ENCODE peak calls at places on chromosomes 6 and 20, in six cellular contexts. S is endothelial cell of umbilical vein, J is transverse colon, Q is heart left ventricle, R is adrenal gland, K is IMR-90. G is an unnamed sample.

GRCh38 chr20:61766921-61767610 is 298.6 kb downstream of the TAF4 start:
- DNase-seq in R (no peak), S (no peak), K (no peak), Q (no peak), J (no peak), G (peak; percentile 37)

GRCh38 chr20:32282461-32282860 is 5.0 kb downstream of the KIF3B start:
- DNase-seq in K (no peak), S (no peak), Q (peak; percentile 68), J (no peak), R (peak; percentile 26), G (no peak)

GRCh38 chr6:43292763-43293318 is 5.2 kb upstream of the SLC22A7 start:
- DNase-seq in K (no peak), J (no peak), Q (no peak), S (no peak), R (no peak), G (no peak)

GRCh38 chr6:147080215-147080614 is 124.0 kb upstream of the STXBP5 start:
- DNase-seq in R (no peak), K (no peak), S (no peak), J (no peak), Q (no peak), G (no peak)

GRCh38 chr6:20353134-20353533 is 48.5 kb upstream of the E2F3 start:
- DNase-seq in R (no peak), K (no peak), S (no peak), Q (no peak), J (no peak), G (no peak)

GRCh38 chr6:144194293-144194828 is 44.0 kb downstream of the STX11 start:
- DNase-seq in K (no peak), R (no peak), S (no peak), J (no peak), Q (no peak), G (no peak)

GRCh38 chr6:16391451-16391912 is 153.1 kb downstream of the GMPR start:
- DNase-seq in R (no peak), K (peak; percentile 68), S (peak; percentile 35), Q (no peak), J (no peak), G (no peak)

GRCh38 chr6:20013485-20013884 is 176.3 kb downstream of the ID4 start:
- DNase-seq in R (no peak), S (no peak), K (no peak), Q (no peak), J (no peak), G (no peak)

GRCh38 chr6:53771780-53772624 is 22.8 kb upstream of the LRRC1 start:
- DNase-seq in K (peak; percentile 83), S (no peak), Q (no peak), J (no peak), R (no peak), G (no peak)

GRCh38 chr6:108589244-108589730 is 28.6 kb downstream of the FOXO3 start:
- DNase-seq in S (peak; percentile 85), R (peak; percentile 49), J (peak; percentile 83), K (peak; percentile 63), Q (peak; percentile 76), G (peak; percentile 66)

GRCh38 chr6:42120895-42121865 is 21.2 kb downstream of the C6orf132 start:
- DNase-seq in J (peak; percentile 34), S (no peak), K (no peak), Q (no peak), R (no peak), G (no peak)

GRCh38 chr6:142927274-142927586 is 17.7 kb downstream of the HIVEP2 start:
- DNase-seq in S (peak; percentile 69), Q (no peak), J (no peak), R (no peak), K (no peak), G (no peak)

GRCh38 chr20:61290721-61291120 is 38.7 kb downstream of the CDH4 start:
- DNase-seq in K (no peak), Q (no peak), R (no peak), J (no peak), S (no peak), G (no peak)

GRCh38 chr6:106182455-106182854 is 96.3 kb downstream of the PRDM1 start:
- DNase-seq in K (no peak), R (no peak), J (no peak), S (no peak), Q (no peak), G (no peak)

GRCh38 chr6:128731249-128732165 is 151.4 kb upstream of the LAMA2 start:
- DNase-seq in S (peak; percentile 69), K (peak; percentile 66), R (peak; percentile 4), J (no peak), Q (no peak), G (no peak)

GRCh38 chr6:73515204-73516101 is 5.4 kb downstream of the EEF1A1 start:
- DNase-seq in K (peak; percentile 88), Q (peak; percentile 48), J (peak; percentile 56), R (peak; percentile 76), S (peak; percentile 84), G (peak; percentile 82)

GRCh38 chr20:63846128-63846771 is 15.0 kb upstream of the ABHD16B start:
- DNase-seq in Q (peak; percentile 91), S (no peak), J (no peak), K (no peak), R (peak; percentile 81), G (no peak)

GRCh38 chr6:170268216-170269129 is 22.4 kb downstream of the DLL1 start:
- DNase-seq in Q (peak; percentile 9), R (no peak), J (no peak), S (no peak), K (no peak), G (no peak)

GRCh38 chr6:31403283-31403989 is at the start of gene MICA:
- DNase-seq in R (peak; percentile 95), Q (peak; percentile 93), K (peak; percentile 79), S (peak; percentile 90), J (peak; percentile 94), G (peak; percentile 95)

GRCh38 chr20:63641146-63641791 is 12.0 kb downstream of the STMN3 start:
- DNase-seq in K (no peak), Q (no peak), J (peak; percentile 41), R (peak; percentile 76), S (peak; percentile 33), G (peak; percentile 78)

GRCh38 chr20:5918856-5919633 is 31.3 kb downstream of the TRMT6 start:
- DNase-seq in K (peak; percentile 44), Q (no peak), R (no peak), J (no peak), S (peak; percentile 67), G (no peak)

GRCh38 chr6:158910484-158911075 is 89.4 kb downstream of the RSPH3 start:
- DNase-seq in S (no peak), J (no peak), Q (no peak), R (no peak), K (no peak), G (peak; percentile 45)

GRCh38 chr20:59017493-59018231 is 1.6 kb upstream of the TUBB1 start:
- DNase-seq in S (no peak), R (no peak), K (no peak), J (no peak), Q (no peak), G (peak; percentile 31)

GRCh38 chr6:156030053-156030452 is 574.4 kb upstream of the NOX3 start:
- DNase-seq in K (no peak), Q (no peak), J (no peak), S (no peak), R (no peak), G (no peak)

GRCh38 chr6:156029296-156029985 is 573.8 kb upstream of the NOX3 start:
- DNase-seq in J (no peak), Q (no peak), R (no peak), K (no peak), S (no peak), G (no peak)

GRCh38 chr6:156033598-156033997 is 578.0 kb upstream of the NOX3 start:
- DNase-seq in J (no peak), R (no peak), K (no peak), S (no peak), Q (no peak), G (no peak)

GRCh38 chr6:156028310-156029131 is 572.9 kb upstream of the NOX3 start:
- DNase-seq in K (no peak), J (no peak), R (no peak), S (peak; percentile 31), Q (no peak), G (no peak)

DNA sequence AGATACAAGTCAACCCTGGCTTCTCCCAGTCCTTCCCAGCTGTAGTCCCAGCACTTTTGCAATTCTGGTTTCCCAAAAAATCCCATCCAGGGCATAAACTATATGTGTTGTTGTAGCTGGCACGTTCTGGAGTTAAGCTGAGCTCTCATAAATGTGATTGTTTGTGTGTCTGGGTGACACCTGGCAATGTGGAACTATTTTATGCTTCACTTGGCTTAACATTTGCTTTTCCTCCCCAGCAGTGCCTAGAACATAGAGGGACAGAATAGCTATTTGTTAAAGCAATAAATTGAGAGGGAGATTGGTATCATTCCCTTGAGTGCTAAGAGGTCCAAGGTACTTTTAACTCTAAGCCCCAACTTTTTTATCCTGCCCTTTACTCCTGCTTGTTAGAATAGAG is 575.9 kb upstream of the NOX3 start:
- DNase-seq in Q (no peak), R (no peak), K (no peak), S (no peak), J (no peak), G (no peak)
- H3K27ac ChIP-seq in Q (no peak overlapping the region), R (no peak overlapping the region), K (no peak overlapping the region), S (no peak overlapping the region), J (no peak overlapping the region), G (no peak overlapping the region)

DNA sequence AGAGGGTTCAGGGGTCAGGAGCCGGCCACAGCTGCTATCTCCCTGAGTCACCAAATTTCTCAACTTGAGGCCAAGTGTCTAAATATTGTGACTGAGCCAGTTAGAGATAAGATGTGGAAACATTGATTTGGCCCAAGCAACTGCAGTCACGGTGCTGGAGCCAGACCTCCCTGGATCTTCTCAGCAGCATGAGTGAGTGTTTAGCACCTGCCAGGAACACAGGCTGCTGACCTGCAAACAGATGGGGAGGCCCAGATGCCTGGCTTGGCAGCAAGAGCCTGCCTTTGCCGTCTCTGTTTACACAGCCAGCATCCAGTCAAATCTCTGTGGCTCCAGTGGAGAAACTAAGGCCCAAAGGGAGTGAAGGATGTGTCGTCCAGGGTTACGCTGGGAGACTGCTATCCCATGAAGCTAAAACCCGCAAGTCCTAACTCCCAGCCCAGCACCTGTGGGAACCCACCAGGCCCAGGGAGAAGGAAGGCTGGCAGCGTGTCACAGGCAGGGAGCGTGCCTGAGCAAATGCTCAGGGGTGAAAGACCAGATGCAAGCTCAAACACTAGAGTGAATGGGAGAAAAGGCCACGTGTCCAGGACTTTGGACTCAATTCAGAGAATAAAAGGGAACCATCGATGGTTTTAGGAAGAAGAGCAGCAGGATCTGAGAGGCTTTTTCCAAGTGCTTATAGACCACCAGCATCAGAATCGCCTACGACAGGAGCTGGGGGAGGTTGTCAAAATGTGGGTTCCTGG is 15.9 kb upstream of the PTGIS start:
- DNase-seq in Q (peak; percentile 86), R (peak; percentile 81), K (peak; percentile 95), S (peak; percentile 92), J (peak; percentile 50), G (peak; percentile 77)
- TF ChIP-seq POLR2A in Q (no peak), R (no peak), K (no peak), S (no peak), J (no peak), G (peak; percentile 14)

DNA sequence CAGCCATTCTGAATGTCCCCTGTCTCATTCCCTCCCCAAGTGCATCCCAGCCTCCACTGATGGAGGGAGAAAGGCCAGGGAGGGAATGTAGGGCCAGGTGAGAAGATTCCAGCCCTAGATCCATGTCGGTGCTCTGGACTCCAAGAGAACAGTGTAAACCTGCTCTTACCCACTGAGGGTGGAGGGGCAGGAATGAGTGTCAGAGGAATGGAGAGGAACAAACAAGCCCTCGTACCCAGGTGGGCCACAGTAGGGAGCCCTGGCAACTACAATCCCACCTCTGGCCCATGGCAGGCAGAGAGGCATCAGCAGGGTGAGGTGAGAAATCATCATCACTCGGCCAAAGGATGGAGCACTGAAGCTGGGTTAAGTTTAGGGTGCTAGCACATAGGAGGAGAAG is 54.6 kb downstream of the STAU1 start:
- DNase-seq in R (no peak), S (no peak), Q (no peak), J (no peak), K (no peak), G (no peak)
- H3K27ac ChIP-seq in R (peak overlapping the region; percentile 61), S (no peak overlapping the region), Q (no peak overlapping the region), J (no peak overlapping the region), K (no peak overlapping the region), G (no peak overlapping the region)

GRCh38 chr6:33410050-33410710 is 634 bp upstream of the PHF1 start:
- DNase-seq in J (peak; percentile 98), R (peak; percentile 98), S (peak; percentile 99), K (peak; percentile 97), Q (peak; percentile 99), G (peak; percentile 99)
- TF ChIP-seq POLR2A in J (peak; percentile 77), R (peak; percentile 75), S (peak; percentile 60), K (peak; percentile 69), Q (no peak), G (peak; percentile 76)